ENCODE peak calls at places on chromosome 9, in ten cellular contexts. F is GM23248; K is cardiac muscle cell; G is effector memory CD4-positive, alpha-beta T cell; O is CD8-positive, alpha-beta memory T cell; I is HepG2; A is neural progenitor cell; H is A549; T is GM23338; W is MM.1S. E is an unnamed sample.

GRCh38 chr9:3507395-3508077 is 18.3 kb downstream of the RFX3 start:
- DNase-seq in F (no peak), K (no peak), G (no peak), O (no peak), I (no peak), A (no peak), H (no peak), T (no peak), W (no peak), E (no peak)

GRCh38 chr9:23342296-23342695 is 483.7 kb downstream of the ELAVL2 start:
- DNase-seq in F (peak; percentile 34), K (peak; percentile 77), G (no peak), O (no peak), I (peak; percentile 69), A (no peak), H (no peak), T (no peak), W (no peak), E (no peak)

GRCh38 chr9:122128432-122129343 is 30.9 kb downstream of the NDUFA8 start:
- DNase-seq in F (no peak), K (no peak), G (no peak), O (no peak), I (no peak), A (no peak), H (no peak), T (no peak), W (no peak), E (no peak)

GRCh38 chr9:135468866-135469521 is 10.6 kb upstream of the PPP1R26 start:
- DNase-seq in F (peak; percentile 72), K (peak; percentile 29), G (no peak), O (no peak), I (no peak), A (no peak), H (no peak), T (no peak), W (no peak), E (no peak)

GRCh38 chr9:37984278-37984671 is 80.3 kb upstream of the SLC25A51 start:
- DNase-seq in F (no peak), K (no peak), G (no peak), O (no peak), I (no peak), A (no peak), H (no peak), T (no peak), W (no peak), E (no peak)

GRCh38 chr9:36903541-36904435 is 130.3 kb downstream of the PAX5 start:
- DNase-seq in F (peak; percentile 40), K (peak; percentile 94), G (no peak), O (no peak), I (peak; percentile 12), A (no peak), H (no peak), T (no peak), W (no peak), E (peak; percentile 30)

GRCh38 chr9:111877420-111877819 is 19.2 kb upstream of the UGCG start:
- DNase-seq in F (no peak), K (no peak), G (no peak), O (no peak), I (no peak), A (no peak), H (no peak), T (no peak), W (no peak), E (no peak)

GRCh38 chr9:371349-371748 is 156.7 kb downstream of the DOCK8 start:
- DNase-seq in F (no peak), K (peak; percentile 50), G (no peak), O (no peak), I (no peak), A (no peak), H (no peak), T (no peak), W (no peak), E (no peak)

DNA sequence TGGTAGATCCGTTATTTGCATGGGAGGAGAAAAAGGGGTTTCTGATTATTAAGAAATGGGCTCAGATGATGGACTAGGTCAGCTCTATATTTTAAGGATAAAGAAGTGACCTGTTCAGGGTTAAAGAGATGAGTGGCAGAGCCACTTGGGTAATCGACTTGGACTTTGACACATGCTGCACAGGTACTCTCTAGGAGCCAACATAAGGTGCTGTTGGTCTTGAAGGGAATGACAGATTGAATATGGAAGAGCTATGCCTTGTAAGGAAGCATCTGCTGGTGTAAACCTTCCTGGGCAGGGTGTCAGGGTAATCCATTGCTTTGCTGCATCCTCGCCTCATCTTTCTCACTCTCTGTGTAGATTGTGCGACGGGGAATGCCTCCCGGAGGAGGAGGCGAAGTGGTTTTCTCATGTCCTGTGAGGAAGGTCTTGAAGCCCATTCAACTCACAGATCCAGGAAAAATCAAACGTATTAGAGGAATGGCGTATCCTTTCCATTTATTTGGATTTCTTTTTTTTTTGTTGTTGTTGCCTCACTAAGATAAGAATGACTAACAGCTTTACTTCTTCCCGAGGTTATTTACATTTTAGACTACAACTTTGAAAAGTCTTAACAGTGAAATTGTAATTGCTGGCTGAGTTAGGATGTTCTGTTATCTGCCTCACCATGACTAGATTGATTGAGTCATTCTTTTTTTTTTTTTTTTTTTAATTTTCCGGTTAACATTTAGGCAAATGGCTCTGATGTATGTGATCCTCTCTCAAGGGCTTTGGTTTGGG is 41.2 kb downstream of the RCL1 start:
- DNase-seq in F (peak; percentile 76), K (peak; percentile 45), G (no peak), O (no peak), I (no peak), A (no peak), H (no peak), T (no peak), W (no peak), E (no peak)
- H3K4me1 ChIP-seq in F (peaks cover 71% of the 10 kb centered on the region), K (peaks cover 5% of the 10 kb centered on the region), G (no peaks in the 10 kb centered on the region), O (no peaks in the 10 kb centered on the region), I (peaks cover 99% of the 10 kb centered on the region), A (no peaks in the 10 kb centered on the region), H (peaks cover 71% of the 10 kb centered on the region), T (no peaks in the 10 kb centered on the region), W (no peaks in the 10 kb centered on the region), E (no peaks in the 10 kb centered on the region)

DNA sequence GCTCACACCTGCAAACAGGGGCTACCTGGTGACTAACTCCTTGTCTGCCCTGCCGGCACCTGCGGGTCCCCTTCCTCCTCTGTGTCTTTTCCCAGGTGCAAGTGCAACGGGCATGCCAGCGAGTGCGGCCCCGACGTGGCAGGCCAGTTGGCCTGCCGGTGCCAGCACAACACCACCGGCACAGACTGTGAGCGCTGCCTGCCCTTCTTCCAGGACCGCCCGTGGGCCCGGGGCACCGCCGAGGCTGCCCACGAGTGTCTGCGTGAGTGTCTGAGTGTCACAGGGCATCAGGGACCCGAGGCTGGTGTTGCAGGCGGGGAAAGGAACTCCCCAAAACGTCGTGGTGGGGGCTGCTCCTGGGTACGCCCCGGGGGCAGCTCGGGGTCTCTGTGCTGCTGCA is 27.1 kb downstream of the LAMC3 start:
- DNase-seq in F (no peak), K (no peak), G (no peak), O (no peak), I (no peak), A (no peak), H (no peak), T (no peak), W (no peak), E (no peak)
- H3K4me3 ChIP-seq in F (no peak overlapping the region), K (no peak overlapping the region), G (no peak overlapping the region), O (no peak overlapping the region), I (no peak overlapping the region), A (no peak overlapping the region), H (no peak overlapping the region), T (no peak overlapping the region), W (no peak overlapping the region), E (no peak overlapping the region)

GRCh38 chr9:114346146-114346545 is 16.5 kb downstream of the ORM2 start:
- DNase-seq in F (no peak), K (no peak), G (no peak), O (no peak), I (no peak), A (no peak), H (no peak), T (no peak), W (no peak), E (no peak)

GRCh38 chr9:114348906-114349482 is 19.3 kb downstream of the ORM2 start:
- DNase-seq in F (peak; percentile 99), K (peak; percentile 98), G (peak; percentile 32), O (peak; percentile 44), I (peak; percentile 45), A (peak; percentile 78), H (peak; percentile 82), T (peak; percentile 85), W (no peak), E (peak; percentile 75)

GRCh38 chr9:114347675-114348074 is 18.0 kb downstream of the ORM2 start:
- DNase-seq in F (no peak), K (no peak), G (no peak), O (no peak), I (no peak), A (no peak), H (no peak), T (no peak), W (no peak), E (no peak)

GRCh38 chr9:114349713-114350480 is 20.2 kb downstream of the ORM2 start:
- DNase-seq in F (no peak), K (no peak), G (no peak), O (no peak), I (no peak), A (no peak), H (no peak), T (no peak), W (no peak), E (no peak)

DNA sequence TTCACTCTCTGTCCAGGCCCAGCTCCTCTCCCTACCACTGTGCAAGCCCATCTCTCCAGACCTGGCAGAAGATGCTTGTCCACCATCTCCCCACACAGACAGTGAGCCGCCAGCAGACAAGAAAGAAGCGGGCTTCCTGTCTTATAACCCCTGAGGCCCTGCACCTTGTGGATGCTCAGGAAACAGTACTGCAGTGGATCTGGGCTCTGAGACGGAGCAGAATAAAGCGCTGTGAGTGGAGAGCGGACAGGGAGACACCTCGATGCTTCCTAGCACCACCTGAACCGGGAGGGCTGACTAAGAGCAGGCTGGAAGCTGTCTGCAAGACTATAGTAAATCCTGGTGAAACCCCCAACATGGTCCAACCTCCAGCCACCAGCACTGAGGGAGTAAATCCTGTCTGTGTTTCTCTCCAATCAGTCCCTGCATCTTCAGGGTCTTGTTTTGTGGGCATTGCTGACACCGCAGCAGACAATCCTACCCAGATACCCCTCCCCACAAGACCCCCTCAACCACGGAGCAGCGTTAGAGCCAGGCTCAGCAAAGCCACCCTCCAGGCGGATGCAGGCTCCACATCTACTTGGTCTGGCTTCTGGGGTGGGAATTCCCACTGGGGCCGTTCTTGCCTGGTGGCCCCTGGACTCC is 18.7 kb downstream of the ORM2 start:
- DNase-seq in F (no peak), K (no peak), G (no peak), O (no peak), I (no peak), A (no peak), H (no peak), T (no peak), W (no peak), E (no peak)
- H3K4me1 ChIP-seq in F (peaks cover 18% of the 10 kb centered on the region), K (peaks cover 10% of the 10 kb centered on the region), G (peaks cover 14% of the 10 kb centered on the region), O (peaks cover 41% of the 10 kb centered on the region), I (peaks cover 15% of the 10 kb centered on the region), A (peaks cover 10% of the 10 kb centered on the region), H (peaks cover 25% of the 10 kb centered on the region), T (no peaks in the 10 kb centered on the region), W (no peaks in the 10 kb centered on the region), E (peaks cover 4% of the 10 kb centered on the region)

GRCh38 chr9:19999491-20000057 is 210.7 kb upstream of the SLC24A2 start:
- DNase-seq in F (peak; percentile 82), K (peak; percentile 71), G (no peak), O (no peak), I (no peak), A (no peak), H (no peak), T (no peak), W (no peak), E (no peak)

GRCh38 chr9:20001058-20001457 is 212.2 kb upstream of the SLC24A2 start:
- DNase-seq in F (no peak), K (no peak), G (no peak), O (no peak), I (no peak), A (no peak), H (no peak), T (peak; percentile 21), W (no peak), E (no peak)

GRCh38 chr9:19998153-19998552 is 209.3 kb upstream of the SLC24A2 start:
- DNase-seq in F (peak; percentile 28), K (peak; percentile 41), G (no peak), O (no peak), I (no peak), A (no peak), H (no peak), T (no peak), W (no peak), E (no peak)

GRCh38 chr9:19995619-19996018 is 206.8 kb upstream of the SLC24A2 start:
- DNase-seq in F (no peak), K (no peak), G (no peak), O (no peak), I (no peak), A (no peak), H (no peak), T (no peak), W (no peak), E (no peak)

GRCh38 chr9:19998823-19999455 is 210.1 kb upstream of the SLC24A2 start:
- DNase-seq in F (peak; percentile 54), K (no peak), G (no peak), O (no peak), I (no peak), A (no peak), H (no peak), T (no peak), W (no peak), E (no peak)
- H3K4me3 ChIP-seq in F (peak overlapping the region; percentile 14), K (no peak overlapping the region), G (no peak overlapping the region), O (no peak overlapping the region), I (no peak overlapping the region), A (no peak overlapping the region), H (no peak overlapping the region), T (no peak overlapping the region), W (no peak overlapping the region), E (no peak overlapping the region)